ENCODE peak calls at places on chromosomes 13 and 19, in eight cellular contexts. K, T, U, I, Z, A, H and B are unnamed samples.

GRCh38 chr13:48094404-48094780 is 512 bp downstream of the MED4 start:
- DNase-seq in H (peak), I (peak), Z (no peak), U (no peak), T (no peak), K (no peak), A (peak), B (peak)

GRCh38 chr13:95123726-95124125 is 177.5 kb downstream of the ABCC4 start:
- DNase-seq in U (no peak), I (no peak), H (no peak), K (no peak), A (no peak), Z (no peak), T (no peak), B (no peak)

GRCh38 chr13:27338816-27339215 is 68.2 kb downstream of the RASL11A start:
- DNase-seq in K (no peak), H (no peak), A (no peak), T (no peak), Z (no peak), U (peak), I (no peak), B (peak)

GRCh38 chr13:98284677-98285076 is 107.6 kb upstream of the RNF113B start:
- DNase-seq in H (no peak), T (no peak), A (no peak), K (no peak), Z (peak), I (no peak), U (no peak), B (no peak)

GRCh38 chr13:113552079-113552478 is 32.5 kb upstream of the TFDP1 start:
- DNase-seq in Z (no peak), U (no peak), A (no peak), H (no peak), K (no peak), T (no peak), I (no peak), B (no peak)

GRCh38 chr19:1065606-1066109 is 1.3 kb upstream of the ARHGAP45 start:
- DNase-seq in U (peak), H (no peak), I (no peak), K (peak), Z (no peak), A (no peak), T (no peak), B (no peak)

GRCh38 chr13:29587645-29588044 is 7.8 kb downstream of the SLC7A1 start:
- DNase-seq in K (no peak), Z (no peak), H (peak), U (no peak), I (no peak), T (no peak), A (no peak), B (no peak)

GRCh38 chr19:37926255-37926654 is 19.2 kb downstream of the SIPA1L3 start:
- DNase-seq in T (no peak), A (no peak), H (no peak), I (no peak), Z (no peak), U (no peak), K (no peak), B (no peak)

GRCh38 chr19:35718345-35719041 is 690 bp downstream of the KMT2B start:
- DNase-seq in H (peak), A (peak), I (peak), T (no peak), U (no peak), K (no peak), Z (no peak), B (peak)

GRCh38 chr19:48506138-48506733 is 5.4 kb downstream of the LMTK3 start:
- DNase-seq in Z (no peak), U (no peak), A (peak), K (peak), T (no peak), H (peak), I (no peak), B (peak)

GRCh38 chr13:113929628-113930615 is 44.0 kb downstream of the C13orf46 start:
- DNase-seq in I (no peak), K (no peak), U (no peak), Z (no peak), H (peak), A (no peak), T (no peak), B (no peak)

GRCh38 chr19:30679286-30679685 is 307.1 kb downstream of the ZNF536 start:
- DNase-seq in Z (peak), I (no peak), K (no peak), H (no peak), T (no peak), U (no peak), A (no peak), B (no peak)

GRCh38 chr13:98184796-98185195 is 7.7 kb upstream of the RNF113B start:
- DNase-seq in T (no peak), I (no peak), A (no peak), H (peak), K (no peak), U (no peak), Z (no peak), B (no peak)

GRCh38 chr19:49749055-49749716 is 13.9 kb downstream of the TSKS start:
- DNase-seq in U (peak), Z (no peak), H (peak), K (no peak), T (no peak), I (no peak), A (no peak), B (no peak)

GRCh38 chr19:55353803-55354697 is 469 bp downstream of the COX6B2 start:
- DNase-seq in A (peak), K (peak), H (peak), T (no peak), U (peak), I (peak), Z (no peak), B (peak)

GRCh38 chr13:28494861-28495585 is at the start of gene FLT1:
- DNase-seq in T (no peak), U (no peak), I (no peak), A (peak), Z (no peak), H (peak), K (no peak), B (no peak)

GRCh38 chr19:54248016-54248601 is 5.5 kb upstream of the LILRA6 start:
- DNase-seq in U (no peak), I (peak), T (no peak), Z (no peak), A (no peak), K (peak), H (peak), B (no peak)

GRCh38 chr13:40490086-40490723 is 176.2 kb downstream of the FOXO1 start:
- DNase-seq in Z (peak), U (no peak), A (no peak), K (no peak), H (no peak), I (no peak), T (no peak), B (no peak)